ENCODE peak calls at places on chromosomes 16 and 17, in four cellular contexts. B, J, X and V are unnamed samples.

GRCh38 chr17:68398731-68399637 is 58.3 kb downstream of the WIPI1 start:
- DNase-seq in B (peak; percentile 15), J (peak; percentile 85), X (peak; percentile 87), V (peak; percentile 39)

GRCh38 chr16:66824006-66824405 is 6.8 kb downstream of the NAE1 start:
- DNase-seq in B (no peak), J (no peak), X (no peak), V (no peak)

GRCh38 chr17:62703269-62703775 is 75.9 kb downstream of the MRC2 start:
- DNase-seq in B (no peak), J (no peak), X (peak; percentile 48), V (no peak)

GRCh38 chr17:82361885-82362633 is 3.0 kb downstream of the TEX19 start:
- DNase-seq in B (no peak), J (no peak), X (no peak), V (no peak)

GRCh38 chr16:55842369-55843104 is 9.6 kb upstream of the CES1 start:
- DNase-seq in B (no peak), J (peak; percentile 76), X (peak; percentile 59), V (peak; percentile 8)

GRCh38 chr16:46607529-46607928 is 13.7 kb downstream of the SHCBP1 start:
- DNase-seq in B (no peak), J (peak; percentile 57), X (peak; percentile 60), V (peak; percentile 31)

GRCh38 chr17:46157443-46158107 is 35.7 kb downstream of the KANSL1 start:
- DNase-seq in B (no peak), J (no peak), X (no peak), V (no peak)

GRCh38 chr17:28712037-28712704 is 483 bp upstream of the PROCA1 start:
- DNase-seq in B (no peak), J (peak; percentile 95), X (no peak), V (no peak)

GRCh38 chr17:50444841-50445715 is 19.1 kb downstream of the ACSF2 start:
- DNase-seq in B (no peak), J (no peak), X (no peak), V (no peak)

GRCh38 chr17:51653902-51654301 is 393.6 kb downstream of the UTP18 start:
- DNase-seq in B (no peak), J (no peak), X (peak; percentile 29), V (no peak)

GRCh38 chr17:836154-836553 is 54.0 kb downstream of the MRM3 start:
- DNase-seq in B (no peak), J (no peak), X (no peak), V (no peak)

GRCh38 chr16:51399908-51400670 is 249.0 kb upstream of the SALL1 start:
- DNase-seq in B (no peak), J (no peak), X (no peak), V (no peak)

GRCh38 chr16:79155904-79156303 is 444.6 kb downstream of the MAF start:
- DNase-seq in B (no peak), J (no peak), X (no peak), V (no peak)

GRCh38 chr16:3115561-3115960 is 3.2 kb downstream of the ZNF205 start:
- DNase-seq in B (no peak), J (no peak), X (no peak), V (no peak)

GRCh38 chr17:83061586-83061985 is 17.8 kb upstream of the METRNL start:
- DNase-seq in B (no peak), J (no peak), X (no peak), V (no peak)

GRCh38 chr16:56643080-56643778 is 4.8 kb downstream of the MT1A start:
- DNase-seq in B (no peak), J (peak; percentile 78), X (peak; percentile 82), V (peak; percentile 63)

GRCh38 chr17:44536090-44536960 is 21.0 kb upstream of the FZD2 start:
- DNase-seq in B (no peak), J (peak; percentile 72), X (no peak), V (no peak)

GRCh38 chr16:51150159-51150893 is 744 bp downstream of the SALL1 start:
- DNase-seq in B (peak; percentile 53), J (peak; percentile 23), X (no peak), V (no peak)

GRCh38 chr17:15918661-15919259 is 26.2 kb upstream of the ADORA2B start:
- DNase-seq in B (no peak), J (no peak), X (no peak), V (peak; percentile 19)

GRCh38 chr16:67537636-67538591 is 9.3 kb downstream of the RIPOR1 start:
- DNase-seq in B (peak; percentile 42), J (peak; percentile 59), X (no peak), V (no peak)

GRCh38 chr17:77472837-77473214 is 332.1 kb downstream of the SEC14L1 start:
- DNase-seq in B (no peak), J (peak; percentile 37), X (no peak), V (no peak)

GRCh38 chr16:978403-978802 is 3.2 kb upstream of the SOX8 start:
- DNase-seq in B (no peak), J (no peak), X (no peak), V (no peak)

GRCh38 chr17:13418891-13419290 is 182.8 kb downstream of the HS3ST3A1 start:
- DNase-seq in B (no peak), J (no peak), X (no peak), V (no peak)

GRCh38 chr16:71627631-71628236 is 1.8 kb downstream of the MARVELD3 start:
- DNase-seq in B (no peak), J (no peak), X (peak; percentile 34), V (no peak)

GRCh38 chr17:78329263-78330059 is 30.4 kb downstream of the SOCS3 start:
- DNase-seq in B (no peak), J (peak; percentile 99), X (no peak), V (no peak)

GRCh38 chr16:59412275-59412841 is 678.2 kb upstream of the GOT2 start:
- DNase-seq in B (no peak), J (no peak), X (peak; percentile 52), V (peak; percentile 44)

GRCh38 chr16:70661918-70662641 is 15.7 kb downstream of the IL34 start:
- DNase-seq in B (no peak), J (no peak), X (no peak), V (no peak)

GRCh38 chr17:60577147-60577925 is 22.7 kb upstream of the PPM1D start:
- DNase-seq in B (peak; percentile 40), J (peak; percentile 44), X (peak; percentile 68), V (no peak)

GRCh38 chr16:5041604-5042133 is 7.9 kb upstream of the NAGPA start:
- DNase-seq in B (no peak), J (no peak), X (peak; percentile 19), V (no peak)

GRCh38 chr17:61218438-61218837 is 181.2 kb upstream of the TBX2 start:
- DNase-seq in B (no peak), J (peak; percentile 41), X (no peak), V (no peak)

GRCh38 chr17:7293131-7293557 is 1.3 kb downstream of the YBX2 start:
- DNase-seq in B (no peak), J (peak; percentile 75), X (no peak), V (no peak)

GRCh38 chr16:67475051-67475450 is 5.9 kb downstream of the ATP6V0D1 start:
- DNase-seq in B (no peak), J (no peak), X (no peak), V (no peak)

GRCh38 chr17:57989011-57989345 is 924 bp upstream of the VEZF1 start:
- DNase-seq in B (no peak), J (no peak), X (peak; percentile 83), V (no peak)

GRCh38 chr16:11149011-11149616 is 106.9 kb downstream of the SOCS1 start:
- DNase-seq in B (no peak), J (no peak), X (no peak), V (no peak)

GRCh38 chr16:88478115-88478514 is 25.0 kb downstream of the ZFPM1 start:
- DNase-seq in B (no peak), J (peak; percentile 70), X (no peak), V (no peak)

GRCh38 chr17:49180303-49180702 is 30.1 kb downstream of the GNGT2 start:
- DNase-seq in B (peak; percentile 60), J (peak; percentile 62), X (peak; percentile 87), V (peak; percentile 6)

GRCh38 chr17:58614854-58615409 is 76.9 kb downstream of the TEX14 start:
- DNase-seq in B (no peak), J (peak; percentile 63), X (no peak), V (no peak)

GRCh38 chr17:9676742-9677387 is 31.5 kb downstream of the USP43 start:
- DNase-seq in B (no peak), J (no peak), X (no peak), V (no peak)

GRCh38 chr16:87344931-87345631 is 27.9 kb upstream of the C16orf95 start:
- DNase-seq in B (no peak), J (no peak), X (no peak), V (peak; percentile 27)